ENCODE peak calls at places on chromosomes 11 and 22, in four cellular contexts. O is WTC11, H is glutamatergic neuron, W is IMR-90. S is an unnamed sample.

GRCh38 chr11:28176231-28176853 is 68.2 kb downstream of the METTL15 start:
- DNase-seq in O (no peak), H (no peak), W (no peak), S (no peak)

GRCh38 chr11:30860970-30861369 is 274.8 kb upstream of the MPPED2 start:
- DNase-seq in W (no peak), O (peak; percentile 21), H (no peak), S (no peak)

GRCh38 chr11:83493918-83494317 is 207.8 kb upstream of the CCDC90B start:
- DNase-seq in O (no peak), H (no peak), W (no peak), S (no peak)

GRCh38 chr22:32354360-32355351 is 3.0 kb upstream of the RFPL3 start:
- DNase-seq in W (peak; percentile 67), O (no peak), H (no peak), S (no peak)

GRCh38 chr11:45205978-45206377 is 59.5 kb downstream of the PRDM11 start:
- DNase-seq in H (no peak), O (no peak), W (no peak), S (no peak)

GRCh38 chr11:10927533-10927932 is 69.7 kb upstream of the ZBED5 start:
- DNase-seq in H (no peak), W (no peak), O (no peak), S (no peak)

GRCh38 chr11:103942646-103943045 is 93.8 kb upstream of the DDI1 start:
- DNase-seq in H (no peak), W (no peak), O (no peak), S (no peak)

GRCh38 chr11:122979103-122979814 is 2.4 kb downstream of the BSX start:
- DNase-seq in O (peak; percentile 38), H (peak; percentile 47), W (no peak), S (no peak)

GRCh38 chr11:46741600-46742484 is 22.8 kb downstream of the F2 start:
- DNase-seq in W (no peak), H (no peak), O (no peak), S (no peak)

GRCh38 chr11:12114487-12115033 is 4.2 kb downstream of the MICAL2 start:
- DNase-seq in O (no peak), H (no peak), W (peak; percentile 98), S (no peak)

GRCh38 chr22:25661067-25661466 is 80.9 kb upstream of the MYO18B start:
- DNase-seq in O (no peak), H (no peak), W (no peak), S (no peak)

GRCh38 chr11:111795333-111795985 is 29.3 kb upstream of the PPP2R1B start:
- DNase-seq in W (peak; percentile 82), H (no peak), O (no peak), S (no peak)

GRCh38 chr11:129067454-129067853 is 124.7 kb downstream of the ARHGAP32 start:
- DNase-seq in H (no peak), W (peak; percentile 12), O (no peak), S (no peak)

GRCh38 chr11:114280696-114281095 is 15.5 kb upstream of the NNMT start:
- DNase-seq in W (peak; percentile 85), H (peak; percentile 79), O (peak; percentile 77), S (peak; percentile 84)

GRCh38 chr11:66721939-66722338 is 7.1 kb downstream of the SPTBN2 start:
- DNase-seq in W (no peak), O (no peak), H (no peak), S (no peak)

GRCh38 chr22:50238755-50239154 is 6.1 kb downstream of the TUBGCP6 start:
- DNase-seq in W (no peak), H (no peak), O (no peak), S (no peak)

GRCh38 chr11:6298605-6299004 is 21.7 kb downstream of the CAVIN3 start:
- DNase-seq in W (no peak), H (peak; percentile 55), O (peak; percentile 86), S (no peak)

GRCh38 chr22:20639343-20639742 is 131.9 kb downstream of the MED15 start:
- DNase-seq in O (no peak), W (no peak), H (no peak), S (no peak)

GRCh38 chr11:34928960-34929680 is 12.7 kb downstream of the PDHX start:
- DNase-seq in W (no peak), H (no peak), O (no peak), S (no peak)

GRCh38 chr11:42770444-42771065 is 541.2 kb upstream of the API5 start:
- DNase-seq in W (no peak), H (peak; percentile 40), O (peak; percentile 33), S (no peak)

GRCh38 chr11:87019582-87020271 is 18.0 kb upstream of the TMEM135 start:
- DNase-seq in O (no peak), H (no peak), W (peak; percentile 45), S (no peak)

GRCh38 chr11:14537134-14537599 is 17.0 kb upstream of the PSMA1 start:
- DNase-seq in H (no peak), W (peak; percentile 15), O (no peak), S (no peak)

GRCh38 chr22:36386351-36386899 is 1.3 kb downstream of the MYH9 start:
- DNase-seq in W (no peak), H (no peak), O (no peak), S (no peak)

GRCh38 chr11:4102711-4103110 is 8.1 kb downstream of the RRM1 start:
- DNase-seq in W (no peak), O (no peak), H (no peak), S (no peak)

GRCh38 chr11:47337229-47337924 is 15.1 kb downstream of the MYBPC3 start:
- DNase-seq in O (no peak), W (no peak), H (no peak), S (no peak)

GRCh38 chr11:17538731-17539130 is 5.5 kb downstream of the USH1C start:
- DNase-seq in W (no peak), H (no peak), O (no peak), S (no peak)

GRCh38 chr11:68674461-68674860 is 9.9 kb upstream of the GAL start:
- DNase-seq in W (no peak), H (peak; percentile 9), O (no peak), S (no peak)

GRCh38 chr11:47270331-47271271 is 668 bp downstream of the MADD start:
- DNase-seq in W (peak; percentile 72), H (peak; percentile 47), O (no peak), S (no peak)

GRCh38 chr11:75400110-75400865 is 970 bp downstream of the RPS3 start:
- DNase-seq in H (no peak), W (peak; percentile 14), O (no peak), S (no peak)

GRCh38 chr11:130212431-130212961 is 52.9 kb downstream of the ST14 start:
- DNase-seq in O (peak; percentile 9), H (no peak), W (no peak), S (peak; percentile 79)

GRCh38 chr11:63941901-63942300 is 3.1 kb downstream of the NAA40 start:
- DNase-seq in W (no peak), H (no peak), O (no peak), S (no peak)

GRCh38 chr11:63937713-63938480 is 905 bp upstream of the NAA40 start:
- DNase-seq in W (no peak), H (no peak), O (peak; percentile 56), S (no peak)

GRCh38 chr11:63939351-63939920 is 634 bp downstream of the NAA40 start:
- DNase-seq in W (no peak), H (no peak), O (no peak), S (no peak)

GRCh38 chr11:63940786-63941185 is 2.0 kb downstream of the NAA40 start:
- DNase-seq in O (no peak), W (no peak), H (no peak), S (no peak)

DNA sequence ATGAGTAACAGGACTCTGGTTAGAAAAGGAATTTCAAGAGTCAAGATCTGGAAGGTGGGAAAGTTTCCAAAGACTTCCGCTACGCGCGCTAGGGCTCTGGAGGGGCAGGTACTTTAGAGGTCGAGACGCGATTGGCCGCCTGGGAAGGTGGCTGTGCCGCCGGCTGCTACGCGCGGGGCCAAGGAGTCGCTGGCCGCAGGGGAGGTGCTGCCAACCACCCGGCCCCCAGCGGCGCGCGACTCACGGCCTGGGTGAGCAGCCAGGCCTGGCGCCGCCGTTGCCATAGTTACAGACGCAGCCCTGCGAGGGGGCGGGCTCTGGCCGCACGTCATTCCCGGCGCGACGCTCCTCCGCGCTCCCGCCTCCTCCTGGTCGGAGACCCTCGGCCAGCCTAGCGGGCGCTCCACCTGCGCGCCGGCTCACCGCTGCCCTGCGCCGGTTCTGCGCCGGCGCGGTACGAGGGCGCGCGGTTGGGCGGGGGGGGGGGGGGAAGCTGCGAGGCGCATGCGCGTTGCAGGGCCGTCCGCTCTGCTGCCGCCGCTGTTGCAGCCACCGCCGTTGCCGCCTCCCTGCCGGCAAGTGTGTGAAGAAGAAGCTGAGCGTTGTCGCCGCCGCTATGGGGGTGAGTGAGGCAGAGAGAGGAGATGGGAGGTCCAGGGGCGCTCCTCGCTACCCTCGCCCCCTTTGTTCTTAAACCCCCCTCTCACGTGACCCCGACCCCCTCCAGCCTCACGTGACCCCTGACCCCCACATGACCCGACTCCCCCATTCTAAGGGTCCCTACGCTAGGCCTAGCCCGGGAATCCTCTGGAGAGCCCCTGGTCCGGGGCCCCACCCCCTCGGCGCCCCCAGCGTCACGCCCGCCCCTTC is at the start of gene NAA40:
- DNase-seq in O (peak; percentile 95), W (peak; percentile 94), H (peak; percentile 96), S (peak; percentile 97)
- TF ChIP-seq CTCF in O (no peak), W (peak; percentile 5), H (no peak), S (peak; percentile 14)

GRCh38 chr11:8794677-8795103 is 112.1 kb downstream of the RPL27A start:
- DNase-seq in W (no peak), O (no peak), H (no peak), S (no peak)
- TF ChIP-seq CTCF in W (no peak), O (peak; percentile 27), H (peak; percentile 26), S (no peak)

DNA sequence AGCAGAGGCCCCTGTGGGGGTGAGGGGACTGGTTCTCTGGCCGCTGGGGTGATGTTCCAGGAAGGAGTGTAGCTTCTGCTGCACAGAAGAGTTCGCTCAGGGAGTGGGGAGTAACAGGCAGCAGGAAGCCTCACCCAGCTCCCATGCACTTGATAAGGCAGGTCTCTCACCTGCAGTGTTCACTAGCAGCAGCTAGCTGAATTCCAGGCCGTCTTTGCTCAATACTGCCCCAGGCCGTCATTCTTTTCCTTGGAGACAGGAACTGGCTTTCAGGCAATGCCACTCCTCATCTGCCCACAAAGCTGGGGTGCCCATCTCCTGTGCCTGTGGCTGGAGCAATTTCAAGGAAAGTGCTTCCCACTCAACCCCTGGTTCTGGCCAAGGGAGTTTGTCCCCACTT is 66.1 kb downstream of the ARHGAP42 start:
- DNase-seq in H (peak; percentile 41), W (no peak), O (peak; percentile 56), S (no peak)
- TF ChIP-seq CTCF in H (no peak), W (no peak), O (no peak), S (no peak)

DNA sequence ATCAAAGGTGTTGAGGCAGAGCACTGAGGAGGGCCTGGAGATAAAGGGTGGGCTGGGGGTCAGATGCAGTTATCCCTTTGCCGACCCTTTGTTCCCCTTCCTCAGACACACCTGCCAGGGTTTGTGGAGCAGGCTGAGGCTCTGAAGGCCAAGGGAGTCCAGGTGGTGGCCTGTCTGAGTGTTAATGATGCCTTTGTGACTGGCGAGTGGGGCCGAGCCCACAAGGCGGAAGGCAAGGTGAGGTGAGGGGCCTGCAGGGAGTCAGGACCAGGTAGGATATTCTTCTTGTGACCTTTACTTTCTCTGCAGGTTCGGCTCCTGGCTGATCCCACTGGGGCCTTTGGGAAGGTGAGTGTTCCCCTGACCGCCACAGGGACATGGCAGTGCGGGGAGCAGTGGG is 2.6 kb downstream of the PRDX5 start:
- DNase-seq in O (no peak), H (no peak), W (no peak), S (no peak)
- TF ChIP-seq CTCF in O (no peak), H (no peak), W (no peak), S (no peak)

DNA sequence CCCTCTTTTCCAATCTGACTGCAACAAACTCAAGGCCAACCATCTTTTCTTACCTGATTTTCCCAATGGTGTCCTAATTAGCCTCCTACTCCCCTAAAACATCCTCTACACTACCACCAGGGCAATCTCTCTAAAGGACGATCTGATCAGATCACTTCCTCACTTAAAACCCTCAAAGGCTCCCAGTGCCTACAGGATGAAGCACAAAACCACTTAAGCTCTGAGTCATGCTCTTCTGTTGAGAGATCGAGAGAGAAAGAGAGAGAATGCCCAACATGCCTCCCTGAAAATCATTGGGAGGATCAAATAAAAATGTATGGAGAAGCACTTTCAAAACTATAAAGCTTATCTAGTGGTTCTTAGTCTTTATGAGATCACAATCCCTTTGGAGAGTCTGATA is 171.1 kb downstream of the CADM1 start:
- DNase-seq in O (no peak), W (peak; percentile 65), H (no peak), S (no peak)
- TF ChIP-seq CTCF in O (no peak), W (no peak), H (no peak), S (no peak)